ENCODE peak calls at places on chromosome 13, in ten cellular contexts. H is esophagus muscularis mucosa; W is heart right ventricle; Q is GM23338; S is body of pancreas; P is right cardiac atrium; D is CD8-positive, alpha-beta memory T cell; F is adrenal gland; Y is tibial artery; L is PC-3. R is an unnamed sample. For H3K4me1, the result is how much of the 10 kb centered on the place peaks cover.

GRCh38 chr13:111659236-111659635 is 338.8 kb downstream of the TEX29 start:
- DNase-seq in H (no peak), W (no peak), Q (no peak), S (no peak), P (no peak), D (no peak), F (no peak), Y (no peak), L (no peak), R (no peak)

GRCh38 chr13:42561752-42562467 is 12.0 kb upstream of the TNFSF11 start:
- DNase-seq in H (no peak), W (no peak), Q (no peak), S (no peak), P (no peak), D (no peak), F (no peak), Y (no peak), L (peak), R (no peak)

GRCh38 chr13:81318231-81319019 is 977.5 kb upstream of the SPRY2 start:
- DNase-seq in H (no peak), W (no peak), Q (no peak), S (no peak), P (no peak), D (no peak), F (no peak), Y (no peak), L (no peak), R (no peak)

GRCh38 chr13:34756572-34756971 is 185.5 kb upstream of the NBEA start:
- DNase-seq in H (no peak), W (no peak), Q (no peak), S (no peak), P (no peak), D (no peak), F (no peak), Y (no peak), L (no peak), R (no peak)

GRCh38 chr13:37149380-37149779 is 43.9 kb upstream of the CSNK1A1L start:
- DNase-seq in H (no peak), W (no peak), Q (peak), S (no peak), P (no peak), D (no peak), F (no peak), Y (no peak), L (no peak), R (no peak)

GRCh38 chr13:48939728-48940127 is 36.0 kb upstream of the FNDC3A start:
- DNase-seq in H (no peak), W (no peak), Q (no peak), S (no peak), P (no peak), D (no peak), F (no peak), Y (no peak), L (no peak), R (no peak)

GRCh38 chr13:22468055-22468454 is 712.7 kb upstream of the SGCG start:
- DNase-seq in H (no peak), W (no peak), Q (no peak), S (no peak), P (no peak), D (no peak), F (no peak), Y (no peak), L (no peak), R (no peak)

GRCh38 chr13:42369071-42369795 is 97.3 kb downstream of the AKAP11 start:
- DNase-seq in H (no peak), W (no peak), Q (no peak), S (no peak), P (no peak), D (no peak), F (no peak), Y (no peak), L (no peak), R (no peak)

GRCh38 chr13:45055198-45055901 is 65.0 kb upstream of the GTF2F2 start:
- DNase-seq in H (no peak), W (no peak), Q (no peak), S (peak), P (no peak), D (no peak), F (no peak), Y (no peak), L (peak), R (peak)

GRCh38 chr13:104961246-104961645 is 1574.2 kb downstream of the EFNB2 start:
- DNase-seq in H (no peak), W (no peak), Q (no peak), S (no peak), P (no peak), D (no peak), F (no peak), Y (no peak), L (no peak), R (no peak)

GRCh38 chr13:107767119-107767518 is 448.2 kb downstream of the LIG4 start:
- DNase-seq in H (no peak), W (no peak), Q (no peak), S (no peak), P (no peak), D (no peak), F (no peak), Y (no peak), L (peak), R (no peak)

GRCh38 chr13:105627270-105627669 is 908.2 kb downstream of the EFNB2 start:
- DNase-seq in H (no peak), W (no peak), Q (no peak), S (no peak), P (no peak), D (no peak), F (no peak), Y (peak), L (peak), R (no peak)

GRCh38 chr13:50125306-50125555 is 110.0 kb downstream of the KCNRG start:
- DNase-seq in H (no peak), W (no peak), Q (no peak), S (peak), P (no peak), D (no peak), F (no peak), Y (no peak), L (no peak), R (no peak)

GRCh38 chr13:51849145-51850101 is 4.4 kb upstream of the TMEM272 start:
- DNase-seq in H (no peak), W (no peak), Q (peak), S (no peak), P (no peak), D (no peak), F (no peak), Y (no peak), L (peak), R (no peak)

GRCh38 chr13:79782541-79783216 is 301.7 kb downstream of the NDFIP2 start:
- DNase-seq in H (no peak), W (peak), Q (peak), S (peak), P (peak), D (no peak), F (peak), Y (no peak), L (no peak), R (peak)

GRCh38 chr13:112241288-112241687 is 134.9 kb upstream of the SPACA7 start:
- DNase-seq in H (no peak), W (no peak), Q (no peak), S (no peak), P (no peak), D (no peak), F (no peak), Y (no peak), L (no peak), R (no peak)

GRCh38 chr13:78607409-78608253 is 4.3 kb upstream of the POU4F1 start:
- DNase-seq in H (no peak), W (no peak), Q (peak), S (no peak), P (no peak), D (no peak), F (no peak), Y (no peak), L (no peak), R (no peak)

GRCh38 chr13:110746443-110746842 is 32.9 kb downstream of the ING1 start:
- DNase-seq in H (no peak), W (no peak), Q (no peak), S (no peak), P (no peak), D (no peak), F (no peak), Y (no peak), L (no peak), R (no peak)

GRCh38 chr13:43878897-43879322 is 630 bp downstream of the CCDC122 start:
- DNase-seq in H (peak), W (peak), Q (peak), S (peak), P (peak), D (peak), F (peak), Y (peak), L (peak), R (peak)

GRCh38 chr13:97018029-97018819 is 23.9 kb upstream of the OXGR1 start:
- DNase-seq in H (no peak), W (peak), Q (peak), S (peak), P (no peak), D (peak), F (peak), Y (no peak), L (peak), R (peak)

GRCh38 chr13:110042253-110042652 is 255.9 kb upstream of the IRS2 start:
- DNase-seq in H (no peak), W (no peak), Q (no peak), S (no peak), P (no peak), D (no peak), F (no peak), Y (no peak), L (no peak), R (no peak)

GRCh38 chr13:93227280-93227905 is 786 bp downstream of the GPC6 start:
- DNase-seq in H (no peak), W (no peak), Q (peak), S (no peak), P (peak), D (no peak), F (no peak), Y (peak), L (peak), R (peak)

GRCh38 chr13:102645701-102646100 is 48.9 kb downstream of the TPP2 start:
- DNase-seq in H (no peak), W (no peak), Q (no peak), S (no peak), P (no peak), D (no peak), F (no peak), Y (no peak), L (no peak), R (no peak)

GRCh38 chr13:30572859-30573275 is 44.9 kb upstream of the USPL1 start:
- DNase-seq in H (no peak), W (peak), Q (peak), S (peak), P (no peak), D (no peak), F (no peak), Y (no peak), L (peak), R (peak)

GRCh38 chr13:33352023-33352422 is 66.5 kb upstream of the STARD13 start:
- DNase-seq in H (no peak), W (no peak), Q (no peak), S (no peak), P (no peak), D (no peak), F (no peak), Y (no peak), L (no peak), R (no peak)

GRCh38 chr13:31242342-31242741 is 42.6 kb downstream of the B3GLCT start:
- DNase-seq in H (no peak), W (no peak), Q (no peak), S (no peak), P (no peak), D (no peak), F (no peak), Y (no peak), L (no peak), R (no peak)

GRCh38 chr13:63938851-63939250 is 2523.2 kb upstream of the PCDH20 start:
- DNase-seq in H (no peak), W (no peak), Q (no peak), S (no peak), P (no peak), D (no peak), F (no peak), Y (no peak), L (peak), R (no peak)

GRCh38 chr13:103140001-103140671 is 73.9 kb upstream of the SLC10A2 start:
- DNase-seq in H (no peak), W (no peak), Q (peak), S (no peak), P (no peak), D (no peak), F (peak), Y (no peak), L (peak), R (peak)

GRCh38 chr13:87234981-87235380 is 436.2 kb upstream of the SLITRK5 start:
- DNase-seq in H (no peak), W (no peak), Q (no peak), S (no peak), P (no peak), D (no peak), F (no peak), Y (no peak), L (peak), R (peak)

GRCh38 chr13:36193151-36193855 is 21.1 kb downstream of the SOHLH2 start:
- DNase-seq in H (no peak), W (no peak), Q (no peak), S (no peak), P (no peak), D (no peak), F (no peak), Y (no peak), L (peak), R (peak)

GRCh38 chr13:21111546-21111945 is 50.2 kb upstream of the LATS2 start:
- DNase-seq in H (no peak), W (no peak), Q (no peak), S (no peak), P (no peak), D (no peak), F (no peak), Y (no peak), L (no peak), R (no peak)

GRCh38 chr13:51152713-51153112 is 41.6 kb upstream of the C13orf42 start:
- DNase-seq in H (peak), W (no peak), Q (no peak), S (no peak), P (no peak), D (no peak), F (no peak), Y (no peak), L (no peak), R (no peak)

GRCh38 chr13:75136151-75136550 is 345.8 kb downstream of the TBC1D4 start:
- DNase-seq in H (no peak), W (no peak), Q (no peak), S (no peak), P (no peak), D (no peak), F (no peak), Y (no peak), L (no peak), R (no peak)

GRCh38 chr13:114061047-114061446 is 71.4 kb downstream of the RASA3 start:
- DNase-seq in H (no peak), W (no peak), Q (no peak), S (no peak), P (peak), D (no peak), F (no peak), Y (no peak), L (no peak), R (no peak)

GRCh38 chr13:114061746-114062145 is 70.7 kb downstream of the RASA3 start:
- DNase-seq in H (no peak), W (no peak), Q (no peak), S (no peak), P (peak), D (no peak), F (no peak), Y (no peak), L (no peak), R (no peak)

GRCh38 chr13:114062754-114063153 is 69.7 kb downstream of the RASA3 start:
- DNase-seq in H (no peak), W (no peak), Q (no peak), S (no peak), P (peak), D (no peak), F (no peak), Y (no peak), L (no peak), R (no peak)

GRCh38 chr13:114063545-114064515 is 68.6 kb downstream of the RASA3 start:
- DNase-seq in H (peak), W (peak), Q (no peak), S (peak), P (peak), D (no peak), F (peak), Y (peak), L (peak), R (peak)

GRCh38 chr13:114062341-114062740 is 70.1 kb downstream of the RASA3 start:
- DNase-seq in H (no peak), W (no peak), Q (no peak), S (no peak), P (peak), D (no peak), F (no peak), Y (no peak), L (no peak), R (no peak)
- H3K4me1 ChIP-seq in H (half or more), W (under half), Q (under half), S (under half), P (under half), D (half or more), F (under half), Y (half or more), L (under half), R (under half)

DNA sequence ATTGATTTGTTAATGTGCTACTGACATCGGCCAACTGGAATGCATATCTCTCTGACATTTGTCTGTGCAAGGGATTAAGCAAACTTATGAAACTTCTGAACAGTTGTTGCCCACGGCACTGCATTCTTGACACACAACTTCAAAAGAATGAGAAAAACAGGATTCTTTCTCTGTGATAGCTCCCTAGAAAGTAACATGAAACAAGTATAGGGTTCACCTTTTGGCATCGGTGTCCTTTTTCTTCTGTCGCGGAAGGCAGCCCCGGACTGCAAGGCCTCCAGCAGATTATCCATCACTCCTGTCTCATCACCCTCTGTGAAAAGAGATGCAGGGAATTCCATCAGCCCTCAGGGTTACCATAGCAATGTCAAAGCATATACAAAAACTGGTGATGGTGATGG is 389.2 kb downstream of the DIAPH3 start:
- DNase-seq in H (no peak), W (no peak), Q (peak), S (no peak), P (no peak), D (no peak), F (no peak), Y (no peak), L (peak), R (peak)
- H3K4me1 ChIP-seq in H (under half), W (under half), Q (under half), S (under half), P (under half), D (under half), F (under half), Y (under half), L (under half), R (under half)

DNA sequence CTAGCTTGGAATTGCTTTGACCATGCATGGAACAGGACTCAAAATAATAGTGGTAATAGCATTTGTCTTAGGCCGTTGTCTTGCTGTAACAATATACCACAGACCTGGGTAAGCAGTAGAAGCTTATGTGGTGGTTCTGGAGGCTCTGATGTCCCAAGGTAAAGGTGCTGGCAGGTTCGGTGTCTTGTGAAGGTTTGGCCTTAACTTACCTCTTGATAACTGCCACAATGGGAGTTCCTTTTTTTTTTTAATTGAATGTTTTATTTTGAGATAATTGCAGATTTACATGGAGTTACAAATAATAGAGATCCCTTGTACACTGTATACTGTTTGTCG is 5.8 kb downstream of the RPL21 start:
- DNase-seq in H (no peak), W (no peak), Q (no peak), S (no peak), P (no peak), D (no peak), F (no peak), Y (no peak), L (no peak), R (no peak)
- H3K4me1 ChIP-seq in H (half or more), W (under half), Q (under half), S (under half), P (under half), D (half or more), F (under half), Y (under half), L (under half), R (under half)

GRCh38 chr13:98311200-98311548 is 134.1 kb upstream of the RNF113B start:
- DNase-seq in H (no peak), W (no peak), Q (no peak), S (no peak), P (no peak), D (no peak), F (no peak), Y (no peak), L (no peak), R (no peak)
- H3K4me1 ChIP-seq in H (under half), W (under half), Q (under half), S (half or more), P (under half), D (under half), F (under half), Y (under half), L (under half), R (under half)